ENCODE peak calls at places on chromosome 20, in eight cellular contexts. U is PC-9; X is cardiac fibroblast; Q is B cell; B is A549; L is AG10803; F is CD8-positive, alpha-beta T cell; Y is GM06990. K is an unnamed sample.

GRCh38 chr20:54291339-54292060 is 83.6 kb downstream of the PFDN4 start:
- DNase-seq in B (no peak), F (no peak), Y (no peak), U (no peak), L (no peak), X (no peak), Q (no peak), K (no peak)

GRCh38 chr20:44012466-44013226 is 98.0 kb downstream of the TOX2 start:
- DNase-seq in U (no peak), Y (no peak), B (no peak), F (no peak), L (no peak), X (no peak), Q (no peak), K (no peak)

GRCh38 chr20:53104889-53105288 is 132.7 kb downstream of the TSHZ2 start:
- DNase-seq in F (no peak), L (peak), X (peak), B (no peak), Q (no peak), U (no peak), Y (no peak), K (no peak)

GRCh38 chr20:21053002-21053762 is 53.0 kb downstream of the LINC00237 start:
- DNase-seq in F (no peak), L (no peak), B (no peak), U (no peak), X (no peak), Y (no peak), Q (no peak), K (no peak)

GRCh38 chr20:10316582-10316981 is 98.0 kb downstream of the SNAP25 start:
- DNase-seq in U (no peak), L (no peak), B (peak), Q (no peak), F (no peak), Y (no peak), X (no peak), K (no peak)

GRCh38 chr20:891121-892080 is 24.7 kb downstream of the ANGPT4 start:
- DNase-seq in B (no peak), F (no peak), Q (no peak), Y (peak), L (no peak), U (no peak), X (peak), K (no peak)

GRCh38 chr20:17768267-17768666 is 68.5 kb downstream of the BANF2 start:
- DNase-seq in B (no peak), Y (no peak), L (no peak), F (no peak), U (no peak), Q (no peak), X (no peak), K (no peak)

GRCh38 chr20:23959054-23959453 is 29.5 kb downstream of the GGTLC1 start:
- DNase-seq in L (no peak), U (no peak), Y (no peak), X (no peak), B (no peak), Q (no peak), F (no peak), K (no peak)

GRCh38 chr20:63087236-63087871 is 80.6 kb upstream of the BHLHE23 start:
- DNase-seq in Y (no peak), L (no peak), F (no peak), U (no peak), Q (peak), X (no peak), B (no peak), K (no peak)

GRCh38 chr20:57652865-57653545 is 32.8 kb upstream of the ZBP1 start:
- DNase-seq in U (no peak), Q (peak), L (no peak), Y (no peak), B (no peak), F (no peak), X (no peak), K (no peak)
- TF ChIP-seq CTCF in U (no peak), Q (no peak), L (no peak), Y (peak), B (no peak), F (no peak), X (no peak), K (no peak)

DNA sequence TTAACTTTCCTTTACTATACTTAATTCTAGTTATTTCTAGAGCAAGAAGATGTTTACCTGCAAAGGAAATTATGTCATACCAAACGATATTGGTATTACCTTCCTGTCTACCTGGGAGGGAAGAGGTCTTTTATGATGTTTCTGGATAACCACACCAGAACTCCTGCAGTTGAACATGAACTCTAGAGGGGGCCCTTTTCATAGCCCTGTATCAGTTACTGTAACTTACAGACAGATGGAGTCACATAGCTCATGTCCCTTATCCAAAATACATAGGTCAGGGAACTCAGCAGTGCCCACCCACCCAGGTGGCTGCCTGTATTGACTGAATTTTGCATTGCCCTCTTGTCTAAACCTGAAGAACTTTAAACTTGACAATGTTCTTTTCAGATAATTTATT is 35.1 kb upstream of the MYL9 start:
- DNase-seq in B (peak), Q (no peak), L (no peak), F (no peak), Y (no peak), X (no peak), U (peak), K (no peak)
- TF ChIP-seq CTCF in B (peak), Q (peak), L (peak), F (peak), Y (peak), X (peak), U (peak), K (no peak)

DNA sequence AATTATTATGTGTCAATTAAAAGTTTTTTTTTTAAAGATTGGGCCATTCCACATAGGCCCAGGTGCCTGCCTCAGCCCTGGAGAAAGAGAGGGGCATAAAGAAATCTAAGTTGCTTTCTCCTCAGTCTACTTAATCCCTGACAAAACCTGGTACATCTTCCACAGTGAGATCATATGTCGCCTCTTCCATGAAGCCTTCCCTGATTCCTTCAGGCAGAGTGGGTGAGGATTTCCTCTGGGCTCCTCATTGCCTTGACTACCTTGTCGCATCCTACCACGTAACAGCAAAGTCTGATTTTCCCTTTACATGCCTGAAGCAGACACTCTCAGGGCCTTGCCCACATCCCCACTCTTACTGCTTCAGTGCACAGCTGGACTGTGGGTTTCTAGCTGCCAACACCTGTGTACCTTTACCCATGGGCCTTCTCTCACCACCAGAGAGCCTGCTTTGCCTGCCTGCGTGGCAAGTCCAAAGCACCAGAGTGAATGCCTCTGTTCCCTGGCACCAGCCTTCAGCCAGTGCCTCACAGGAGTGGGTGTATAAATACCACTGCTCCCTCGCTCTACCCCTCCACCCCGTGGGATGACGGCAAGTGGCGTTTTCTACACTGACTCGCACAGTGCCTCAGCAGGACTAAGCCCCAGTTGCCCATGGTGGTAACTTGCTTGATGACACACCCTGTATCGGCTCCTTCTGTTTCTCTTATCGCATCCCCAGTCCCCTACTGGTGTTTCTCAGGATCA is 68.0 kb downstream of the EYA2 start:
- DNase-seq in Q (no peak), U (no peak), X (no peak), L (no peak), Y (no peak), F (no peak), B (no peak), K (no peak)
- TF ChIP-seq CTCF in Q (no peak), U (no peak), X (no peak), L (no peak), Y (no peak), F (no peak), B (no peak), K (no peak)

GRCh38 chr20:19897891-19898290 is 119.3 kb upstream of the NAA20 start:
- DNase-seq in L (no peak), Q (no peak), U (no peak), B (no peak), F (no peak), Y (no peak), X (no peak), K (no peak)

GRCh38 chr20:19903168-19903676 is 113.9 kb upstream of the NAA20 start:
- DNase-seq in X (peak), Q (peak), F (no peak), L (peak), Y (no peak), B (peak), U (peak), K (no peak)

GRCh38 chr20:19895761-19896160 is 121.4 kb upstream of the NAA20 start:
- DNase-seq in X (no peak), Y (no peak), F (no peak), U (no peak), Q (no peak), L (no peak), B (no peak), K (no peak)

GRCh38 chr20:19901226-19901625 is 115.9 kb upstream of the NAA20 start:
- DNase-seq in Q (no peak), X (no peak), F (no peak), U (no peak), L (no peak), B (peak), Y (no peak), K (no peak)
- TF ChIP-seq CTCF in Q (no peak), X (no peak), F (no peak), U (no peak), L (no peak), B (peak), Y (no peak), K (no peak)

DNA sequence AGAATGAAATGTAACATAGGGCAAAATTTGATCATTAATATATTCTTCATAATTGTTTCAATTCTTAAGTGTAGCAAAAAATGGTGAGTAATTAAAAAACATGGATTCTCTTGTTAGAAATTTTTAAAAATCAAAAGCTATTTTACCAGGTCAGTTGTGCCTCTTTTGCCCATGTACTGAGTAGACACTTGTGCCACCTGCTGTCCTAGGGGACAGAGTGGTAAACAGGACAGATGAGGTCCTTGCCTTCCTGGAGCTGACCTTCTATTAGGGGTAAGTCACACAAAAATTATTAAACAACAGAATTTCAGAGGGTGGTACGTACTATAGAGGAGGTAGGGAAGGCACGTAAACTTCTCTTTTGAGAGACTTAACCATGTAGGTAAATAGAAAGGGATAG is 6.5 kb downstream of the RNF24 start:
- DNase-seq in U (no peak), X (no peak), L (no peak), F (no peak), Q (no peak), Y (no peak), B (no peak), K (no peak)
- TF ChIP-seq CTCF in U (no peak), X (no peak), L (no peak), F (no peak), Q (no peak), Y (no peak), B (peak), K (no peak)

DNA sequence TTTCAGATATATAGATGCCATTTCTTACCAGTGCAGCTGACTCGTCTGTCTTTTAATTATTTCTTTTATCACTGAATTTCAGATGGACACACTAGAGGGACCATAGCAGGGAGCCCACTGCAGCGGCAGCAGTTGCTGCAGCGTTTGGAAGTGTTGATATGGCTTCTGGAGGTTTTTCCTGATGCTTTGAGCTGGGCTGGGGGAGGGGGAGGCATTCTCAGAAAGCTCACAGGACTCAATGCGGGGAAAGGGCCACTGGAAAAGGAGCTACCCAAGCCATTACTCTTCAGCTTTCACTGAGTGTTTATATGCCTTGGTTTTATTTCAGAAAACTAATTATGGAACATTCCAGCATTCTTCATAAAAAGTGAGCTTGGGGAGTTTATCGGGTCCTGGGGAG is 740.3 kb upstream of the FLRT3 start:
- DNase-seq in B (no peak), Y (no peak), U (no peak), F (no peak), L (no peak), X (no peak), Q (no peak), K (no peak)
- TF ChIP-seq CTCF in B (no peak), Y (no peak), U (no peak), F (no peak), L (no peak), X (no peak), Q (no peak), K (no peak)

DNA sequence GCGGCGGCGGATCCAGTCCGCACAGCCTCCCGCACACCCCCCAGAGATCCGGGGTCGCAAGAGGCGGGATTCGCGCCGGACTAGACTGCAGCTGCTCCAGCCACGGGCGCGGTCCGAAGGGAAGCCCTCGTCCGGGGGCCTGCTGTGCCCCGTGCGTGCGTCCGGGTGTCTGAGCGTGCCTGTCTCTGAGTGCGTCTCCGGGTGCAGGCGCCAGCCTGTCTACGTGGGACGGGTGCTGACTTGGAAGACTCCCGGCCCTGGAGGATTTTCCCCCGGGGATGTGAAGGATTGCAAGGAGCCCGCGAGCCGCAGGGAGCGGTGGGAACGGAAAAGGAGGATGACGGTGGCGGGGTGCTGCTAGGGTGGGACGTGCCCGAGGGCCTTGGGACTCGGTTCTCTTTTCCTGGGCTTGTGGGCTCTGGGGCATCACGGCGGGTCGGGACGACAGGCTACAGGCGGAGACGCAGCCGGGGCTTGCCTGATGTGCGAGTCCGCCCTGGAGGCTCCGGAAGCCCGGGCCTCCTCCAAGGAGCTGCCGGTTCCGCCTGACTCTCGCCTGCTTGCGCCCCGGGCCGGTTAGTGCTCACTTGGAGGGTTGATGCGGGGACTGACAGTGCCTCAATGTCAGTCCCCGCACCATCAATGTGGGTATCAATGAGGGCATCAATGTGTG is 5.7 kb downstream of the MAFB start:
- DNase-seq in B (no peak), Y (no peak), Q (no peak), X (peak), U (no peak), F (no peak), L (peak), K (no peak)
- TF ChIP-seq CTCF in B (no peak), Y (no peak), Q (no peak), X (no peak), U (no peak), F (no peak), L (no peak), K (no peak)

K was measured in natural killer cell.